ENCODE peak calls at places on chromosome 2, in nine cellular contexts. One of them, this sample, is unnamed.

GRCh38 chr2:175883586-175884194 is 118.4 kb downstream of the LNPK start:
- DNase-seq in uterus: no peak
- DNase-seq in stromal cell of bone marrow: no peak
- DNase-seq in fibroblast of gingiva: no peak
- DNase-seq in HL-60: no peak
- DNase-seq in fibroblast of lung: no peak
- DNase-seq in fibroblast of the conjunctiva: no peak
- DNase-seq in left cardiac atrium: no peak
- DNase-seq in T follicular helper cell: no peak
- DNase-seq in this sample: no peak

GRCh38 chr2:85718885-85719487 is 24.8 kb downstream of the GNLY start:
- DNase-seq in left cardiac atrium: no peak
- DNase-seq in stromal cell of bone marrow: no peak
- DNase-seq in fibroblast of the conjunctiva: no peak
- DNase-seq in T follicular helper cell: no peak
- DNase-seq in fibroblast of lung: no peak
- DNase-seq in HL-60: no peak
- DNase-seq in fibroblast of gingiva: no peak
- DNase-seq in uterus: no peak
- DNase-seq in this sample: no peak

GRCh38 chr2:227462463-227462951 is 9.4 kb upstream of the AGFG1 start:
- DNase-seq in T follicular helper cell: no peak
- DNase-seq in stromal cell of bone marrow: no peak
- DNase-seq in fibroblast of lung: no peak
- DNase-seq in fibroblast of gingiva: no peak
- DNase-seq in HL-60: no peak
- DNase-seq in fibroblast of the conjunctiva: no peak
- DNase-seq in uterus: no peak
- DNase-seq in left cardiac atrium: no peak
- DNase-seq in this sample: peak

GRCh38 chr2:100611079-100612029 is 48.6 kb downstream of the PDCL3 start:
- DNase-seq in uterus: no peak
- DNase-seq in T follicular helper cell: no peak
- DNase-seq in left cardiac atrium: no peak
- DNase-seq in stromal cell of bone marrow: no peak
- DNase-seq in fibroblast of the conjunctiva: no peak
- DNase-seq in fibroblast of gingiva: no peak
- DNase-seq in fibroblast of lung: no peak
- DNase-seq in HL-60: no peak
- DNase-seq in this sample: no peak

GRCh38 chr2:180890781-180891180 is 89.6 kb upstream of the UBE2E3 start:
- DNase-seq in uterus: no peak
- DNase-seq in T follicular helper cell: no peak
- DNase-seq in fibroblast of lung: no peak
- DNase-seq in left cardiac atrium: no peak
- DNase-seq in stromal cell of bone marrow: no peak
- DNase-seq in HL-60: no peak
- DNase-seq in fibroblast of the conjunctiva: no peak
- DNase-seq in fibroblast of gingiva: peak
- DNase-seq in this sample: no peak

GRCh38 chr2:15158117-15158516 is 403.0 kb downstream of the NBAS start:
- DNase-seq in fibroblast of gingiva: no peak
- DNase-seq in T follicular helper cell: no peak
- DNase-seq in uterus: no peak
- DNase-seq in HL-60: no peak
- DNase-seq in stromal cell of bone marrow: no peak
- DNase-seq in fibroblast of lung: no peak
- DNase-seq in left cardiac atrium: no peak
- DNase-seq in fibroblast of the conjunctiva: no peak
- DNase-seq in this sample: no peak

GRCh38 chr2:220277445-220277960 is 650.1 kb downstream of the SLC4A3 start:
- DNase-seq in uterus: peak
- DNase-seq in fibroblast of the conjunctiva: peak
- DNase-seq in HL-60: no peak
- DNase-seq in left cardiac atrium: peak
- DNase-seq in T follicular helper cell: no peak
- DNase-seq in stromal cell of bone marrow: peak
- DNase-seq in fibroblast of gingiva: peak
- DNase-seq in fibroblast of lung: peak
- DNase-seq in this sample: peak

GRCh38 chr2:177020524-177021119 is 192.0 kb upstream of the HNRNPA3 start:
- DNase-seq in uterus: no peak
- DNase-seq in T follicular helper cell: no peak
- DNase-seq in stromal cell of bone marrow: no peak
- DNase-seq in fibroblast of the conjunctiva: no peak
- DNase-seq in HL-60: no peak
- DNase-seq in fibroblast of lung: no peak
- DNase-seq in fibroblast of gingiva: no peak
- DNase-seq in left cardiac atrium: no peak
- DNase-seq in this sample: no peak

GRCh38 chr2:2731101-2731850 is 400.2 kb upstream of the MYT1L start:
- DNase-seq in fibroblast of gingiva: no peak
- DNase-seq in uterus: no peak
- DNase-seq in fibroblast of lung: no peak
- DNase-seq in T follicular helper cell: no peak
- DNase-seq in stromal cell of bone marrow: no peak
- DNase-seq in fibroblast of the conjunctiva: no peak
- DNase-seq in left cardiac atrium: no peak
- DNase-seq in HL-60: no peak
- DNase-seq in this sample: no peak

GRCh38 chr2:95277246-95277906 is 3.1 kb downstream of the PROM2 start:
- DNase-seq in fibroblast of the conjunctiva: no peak
- DNase-seq in stromal cell of bone marrow: no peak
- DNase-seq in left cardiac atrium: no peak
- DNase-seq in T follicular helper cell: no peak
- DNase-seq in uterus: no peak
- DNase-seq in HL-60: no peak
- DNase-seq in fibroblast of gingiva: no peak
- DNase-seq in fibroblast of lung: no peak
- DNase-seq in this sample: no peak

GRCh38 chr2:143513081-143513480 is 383.9 kb downstream of the ARHGAP15 start:
- DNase-seq in fibroblast of gingiva: peak
- DNase-seq in fibroblast of lung: peak
- DNase-seq in HL-60: no peak
- DNase-seq in stromal cell of bone marrow: peak
- DNase-seq in T follicular helper cell: no peak
- DNase-seq in uterus: peak
- DNase-seq in fibroblast of the conjunctiva: peak
- DNase-seq in left cardiac atrium: peak
- DNase-seq in this sample: no peak

GRCh38 chr2:218060950-218061660 is 7.9 kb upstream of the RUFY4 start:
- DNase-seq in T follicular helper cell: no peak
- DNase-seq in left cardiac atrium: no peak
- DNase-seq in fibroblast of the conjunctiva: no peak
- DNase-seq in fibroblast of gingiva: no peak
- DNase-seq in HL-60: no peak
- DNase-seq in uterus: no peak
- DNase-seq in fibroblast of lung: no peak
- DNase-seq in stromal cell of bone marrow: no peak
- DNase-seq in this sample: no peak

GRCh38 chr2:2484301-2484700 is 153.2 kb upstream of the MYT1L start:
- DNase-seq in fibroblast of gingiva: no peak
- DNase-seq in uterus: no peak
- DNase-seq in T follicular helper cell: no peak
- DNase-seq in fibroblast of lung: no peak
- DNase-seq in left cardiac atrium: no peak
- DNase-seq in fibroblast of the conjunctiva: no peak
- DNase-seq in stromal cell of bone marrow: no peak
- DNase-seq in HL-60: no peak
- DNase-seq in this sample: no peak

GRCh38 chr2:218643751-218644310 is 15.6 kb downstream of the ZNF142 start:
- DNase-seq in T follicular helper cell: no peak
- DNase-seq in fibroblast of lung: no peak
- DNase-seq in left cardiac atrium: no peak
- DNase-seq in uterus: no peak
- DNase-seq in fibroblast of gingiva: no peak
- DNase-seq in stromal cell of bone marrow: no peak
- DNase-seq in HL-60: no peak
- DNase-seq in fibroblast of the conjunctiva: no peak
- DNase-seq in this sample: peak

GRCh38 chr2:50765146-50765545 is 266.8 kb downstream of the NRXN1 start:
- DNase-seq in stromal cell of bone marrow: no peak
- DNase-seq in fibroblast of gingiva: no peak
- DNase-seq in HL-60: no peak
- DNase-seq in T follicular helper cell: no peak
- DNase-seq in uterus: no peak
- DNase-seq in left cardiac atrium: no peak
- DNase-seq in fibroblast of the conjunctiva: no peak
- DNase-seq in fibroblast of lung: no peak
- DNase-seq in this sample: no peak

GRCh38 chr2:101395545-101396351 is 8.4 kb upstream of the CREG2 start:
- DNase-seq in fibroblast of the conjunctiva: no peak
- DNase-seq in fibroblast of gingiva: no peak
- DNase-seq in uterus: no peak
- DNase-seq in HL-60: no peak
- DNase-seq in left cardiac atrium: no peak
- DNase-seq in T follicular helper cell: no peak
- DNase-seq in stromal cell of bone marrow: peak
- DNase-seq in fibroblast of lung: no peak
- DNase-seq in this sample: no peak

GRCh38 chr2:66897181-66897580 is 462.3 kb downstream of the MEIS1 start:
- DNase-seq in HL-60: no peak
- DNase-seq in uterus: peak
- DNase-seq in fibroblast of lung: peak
- DNase-seq in fibroblast of gingiva: peak
- DNase-seq in stromal cell of bone marrow: peak
- DNase-seq in T follicular helper cell: no peak
- DNase-seq in fibroblast of the conjunctiva: no peak
- DNase-seq in left cardiac atrium: no peak
- DNase-seq in this sample: no peak

GRCh38 chr2:44981714-44982108 is 27.5 kb downstream of the SIX2 start:
- DNase-seq in fibroblast of gingiva: peak
- DNase-seq in left cardiac atrium: peak
- DNase-seq in T follicular helper cell: peak
- DNase-seq in fibroblast of lung: peak
- DNase-seq in stromal cell of bone marrow: peak
- DNase-seq in uterus: peak
- DNase-seq in HL-60: peak
- DNase-seq in fibroblast of the conjunctiva: peak
- DNase-seq in this sample: peak

GRCh38 chr2:211144974-211145373 is 588.6 kb downstream of the CPS1 start:
- DNase-seq in fibroblast of lung: no peak
- DNase-seq in stromal cell of bone marrow: no peak
- DNase-seq in fibroblast of gingiva: no peak
- DNase-seq in left cardiac atrium: no peak
- DNase-seq in fibroblast of the conjunctiva: no peak
- DNase-seq in HL-60: no peak
- DNase-seq in T follicular helper cell: no peak
- DNase-seq in uterus: no peak
- DNase-seq in this sample: no peak

GRCh38 chr2:219510512-219511135 is 3.7 kb upstream of the ASIC4 start:
- DNase-seq in fibroblast of lung: no peak
- DNase-seq in fibroblast of the conjunctiva: no peak
- DNase-seq in T follicular helper cell: no peak
- DNase-seq in stromal cell of bone marrow: no peak
- DNase-seq in HL-60: no peak
- DNase-seq in left cardiac atrium: no peak
- DNase-seq in uterus: peak
- DNase-seq in fibroblast of gingiva: no peak
- DNase-seq in this sample: no peak

GRCh38 chr2:231709981-231710750 is 1.8 kb downstream of the PTMA start:
- DNase-seq in T follicular helper cell: peak
- DNase-seq in fibroblast of gingiva: peak
- DNase-seq in HL-60: peak
- DNase-seq in fibroblast of the conjunctiva: no peak
- DNase-seq in stromal cell of bone marrow: no peak
- DNase-seq in uterus: peak
- DNase-seq in left cardiac atrium: peak
- DNase-seq in fibroblast of lung: peak
- DNase-seq in this sample: peak

GRCh38 chr2:118197011-118197695 is 108.9 kb downstream of the INSIG2 start:
- DNase-seq in fibroblast of the conjunctiva: no peak
- DNase-seq in fibroblast of gingiva: no peak
- DNase-seq in left cardiac atrium: no peak
- DNase-seq in T follicular helper cell: no peak
- DNase-seq in stromal cell of bone marrow: no peak
- DNase-seq in HL-60: no peak
- DNase-seq in uterus: no peak
- DNase-seq in fibroblast of lung: no peak
- DNase-seq in this sample: no peak